ENCODE peak calls at places on chromosomes 7 and 10, in six cellular contexts. P is body of pancreas, E is astrocyte of the spinal cord, B is heart left ventricle, S is A549, L is fibroblast of pulmonary artery. I is an unnamed sample.

GRCh38 chr10:31927597-31928530 is 767 bp downstream of the ARHGAP12 start:
- DNase-seq in P (peak; percentile 54), E (peak; percentile 71), B (peak; percentile 52), S (peak; percentile 47), L (peak; percentile 46), I (peak; percentile 81)

GRCh38 chr10:31320179-31320597 is 1.2 kb downstream of the ZEB1 start:
- DNase-seq in P (peak; percentile 25), E (peak; percentile 50), B (peak; percentile 46), S (peak; percentile 17), L (no peak), I (no peak)

GRCh38 chr7:159025161-159025779 is 119.4 kb downstream of the VIPR2 start:
- DNase-seq in P (no peak), E (peak; percentile 43), B (no peak), S (no peak), L (no peak), I (no peak)

GRCh38 chr7:155803418-155804376 is 8.6 kb downstream of the SHH start:
- DNase-seq in P (no peak), E (no peak), B (no peak), S (no peak), L (no peak), I (peak; percentile 45)

GRCh38 chr7:86931439-86931838 is 128.0 kb downstream of the ELAPOR2 start:
- DNase-seq in P (no peak), E (no peak), B (no peak), S (no peak), L (no peak), I (no peak)

GRCh38 chr7:131556912-131557457 is 557 bp upstream of the PODXL start:
- DNase-seq in P (no peak), E (no peak), B (no peak), S (no peak), L (no peak), I (no peak)

GRCh38 chr7:111903797-111904196 is 302.4 kb downstream of the DOCK4 start:
- DNase-seq in P (no peak), E (no peak), B (no peak), S (no peak), L (no peak), I (no peak)

GRCh38 chr10:6514180-6514579 is 65.9 kb downstream of the PRKCQ start:
- DNase-seq in P (no peak), E (no peak), B (no peak), S (no peak), L (no peak), I (no peak)

GRCh38 chr7:19112290-19113000 is 5.0 kb downstream of the TWIST1 start:
- DNase-seq in P (no peak), E (peak; percentile 92), B (no peak), S (no peak), L (peak; percentile 51), I (no peak)

GRCh38 chr10:48416584-48417232 is 110.2 kb downstream of the MAPK8 start:
- DNase-seq in P (no peak), E (no peak), B (no peak), S (no peak), L (no peak), I (no peak)

GRCh38 chr10:63264852-63265617 is 131.9 kb downstream of the NRBF2 start:
- DNase-seq in P (peak; percentile 43), E (peak; percentile 72), B (no peak), S (peak; percentile 14), L (peak; percentile 64), I (peak; percentile 80)

GRCh38 chr7:82335927-82336326 is 107.7 kb downstream of the CACNA2D1 start:
- DNase-seq in P (peak; percentile 19), E (peak; percentile 9), B (no peak), S (no peak), L (peak; percentile 13), I (peak; percentile 76)

GRCh38 chr10:14545827-14546226 is 215.1 kb upstream of the FRMD4A start:
- DNase-seq in P (no peak), E (peak; percentile 75), B (no peak), S (no peak), L (peak; percentile 51), I (no peak)

GRCh38 chr10:63464402-63465292 is 1.1 kb downstream of the JMJD1C start:
- DNase-seq in P (no peak), E (peak; percentile 42), B (no peak), S (peak; percentile 21), L (peak; percentile 44), I (peak; percentile 52)

GRCh38 chr10:97539523-97540200 is 32.9 kb upstream of the ANKRD2 start:
- DNase-seq in P (no peak), E (peak; percentile 77), B (peak; percentile 67), S (no peak), L (peak; percentile 94), I (no peak)

GRCh38 chr10:62885656-62886461 is 69.7 kb upstream of the EGR2 start:
- DNase-seq in P (no peak), E (peak; percentile 54), B (no peak), S (peak; percentile 15), L (peak; percentile 52), I (peak; percentile 35)

GRCh38 chr7:12884856-12885440 is 197.5 kb downstream of the ARL4A start:
- DNase-seq in P (no peak), E (peak; percentile 41), B (no peak), S (no peak), L (peak; percentile 22), I (no peak)

GRCh38 chr7:137342751-137343482 is 616 bp downstream of the PTN start:
- DNase-seq in P (no peak), E (no peak), B (no peak), S (no peak), L (no peak), I (no peak)

GRCh38 chr7:126449621-126450268 is 803.0 kb downstream of the GRM8 start:
- DNase-seq in P (no peak), E (no peak), B (no peak), S (no peak), L (no peak), I (no peak)

GRCh38 chr7:79199961-79200360 is 253.5 kb downstream of the MAGI2 start:
- DNase-seq in P (no peak), E (no peak), B (no peak), S (no peak), L (no peak), I (no peak)

GRCh38 chr7:103795787-103796186 is 193.7 kb downstream of the RELN start:
- DNase-seq in P (no peak), E (no peak), B (no peak), S (no peak), L (no peak), I (no peak)

GRCh38 chr7:13988011-13988410 is 1.5 kb downstream of the ETV1 start:
- DNase-seq in P (no peak), E (peak; percentile 64), B (no peak), S (no peak), L (peak; percentile 77), I (peak; percentile 46)

GRCh38 chr7:29053105-29053872 is 93.0 kb downstream of the CPVL start:
- DNase-seq in P (no peak), E (no peak), B (no peak), S (no peak), L (no peak), I (no peak)

GRCh38 chr7:128352138-128352537 is 8.4 kb upstream of the RBM28 start:
- DNase-seq in P (peak; percentile 73), E (peak; percentile 28), B (peak; percentile 66), S (no peak), L (peak; percentile 51), I (no peak)

GRCh38 chr10:12766222-12766621 is 235.3 kb downstream of the CCDC3 start:
- DNase-seq in P (no peak), E (no peak), B (no peak), S (no peak), L (no peak), I (no peak)

GRCh38 chr7:22821702-22822485 is 755 bp downstream of the TOMM7 start:
- DNase-seq in P (peak; percentile 39), E (peak; percentile 8), B (no peak), S (no peak), L (peak; percentile 34), I (peak; percentile 26)

GRCh38 chr10:68212721-68213352 is 19.1 kb downstream of the ATOH7 start:
- DNase-seq in P (no peak), E (peak; percentile 41), B (no peak), S (no peak), L (peak; percentile 69), I (peak; percentile 68)

GRCh38 chr7:67625257-67625713 is 628.7 kb downstream of the TYW1 start:
- DNase-seq in P (peak; percentile 69), E (peak; percentile 35), B (peak; percentile 83), S (peak; percentile 76), L (peak; percentile 66), I (peak; percentile 91)

GRCh38 chr10:21297525-21298383 is 227.7 kb downstream of the SKIDA1 start:
- DNase-seq in P (no peak), E (no peak), B (no peak), S (no peak), L (peak; percentile 52), I (no peak)

GRCh38 chr7:49714182-49714581 is 59.3 kb upstream of the VWC2 start:
- DNase-seq in P (peak; percentile 84), E (no peak), B (peak; percentile 31), S (no peak), L (no peak), I (no peak)

GRCh38 chr7:112930787-112931186 is 140.6 kb upstream of the TMEM168 start:
- DNase-seq in P (no peak), E (peak; percentile 80), B (no peak), S (no peak), L (peak; percentile 75), I (no peak)

GRCh38 chr7:135977742-135978066 is 545 bp upstream of the MTPN start:
- DNase-seq in P (no peak), E (no peak), B (no peak), S (no peak), L (no peak), I (no peak)

GRCh38 chr7:135978624-135979023 is 1.5 kb upstream of the MTPN start:
- DNase-seq in P (no peak), E (no peak), B (no peak), S (no peak), L (no peak), I (no peak)

GRCh38 chr7:135981958-135982646 is 4.9 kb upstream of the MTPN start:
- DNase-seq in P (no peak), E (no peak), B (no peak), S (no peak), L (no peak), I (no peak)

GRCh38 chr7:135979674-135980660 is 2.8 kb upstream of the MTPN start:
- DNase-seq in P (no peak), E (peak; percentile 46), B (no peak), S (no peak), L (peak; percentile 76), I (peak; percentile 46)

GRCh38 chr7:135980665-135981180 is 3.6 kb upstream of the MTPN start:
- DNase-seq in P (no peak), E (peak; percentile 59), B (no peak), S (no peak), L (peak; percentile 55), I (peak; percentile 93)
- H3K4me3 ChIP-seq in P (no peak overlapping the region), E (no peak overlapping the region), B (no peak overlapping the region), S (no peak overlapping the region), L (peak overlapping the region; percentile 16), I (peak overlapping the region; percentile 38)

GRCh38 chr7:30206466-30206865 is 71.7 kb downstream of the MTURN start:
- DNase-seq in P (no peak), E (peak; percentile 38), B (no peak), S (peak; percentile 8), L (peak; percentile 44), I (peak; percentile 10)
- H3K4me3 ChIP-seq in P (no peak overlapping the region), E (no peak overlapping the region), B (no peak overlapping the region), S (no peak overlapping the region), L (no peak overlapping the region), I (no peak overlapping the region)

GRCh38 chr10:70440296-70441160 is 953 bp downstream of the NODAL start:
- DNase-seq in P (no peak), E (no peak), B (no peak), S (no peak), L (no peak), I (no peak)
- H3K4me3 ChIP-seq in P (no peak overlapping the region), E (peak overlapping the region; percentile 5), B (peak overlapping the region; percentile 33), S (no peak overlapping the region), L (no peak overlapping the region), I (peak overlapping the region; percentile 35)

GRCh38 chr7:135374736-135375135 is 135.2 kb downstream of the CNOT4 start:
- DNase-seq in P (no peak), E (no peak), B (no peak), S (no peak), L (no peak), I (no peak)
- H3K4me3 ChIP-seq in P (no peak overlapping the region), E (no peak overlapping the region), B (no peak overlapping the region), S (no peak overlapping the region), L (no peak overlapping the region), I (no peak overlapping the region)